ENCODE peak calls at places on chromosome 10, in five cellular contexts. K, V, A, Z and T are unnamed samples.

GRCh38 chr10:79923669-79924068 is 25.2 kb downstream of the SFTPD start:
- DNase-seq in A (no peak), V (no peak), K (no peak), Z (no peak), T (no peak)

GRCh38 chr10:122863216-122863615 is 16.2 kb downstream of the FAM24B start:
- DNase-seq in A (no peak), K (no peak), V (no peak), Z (no peak), T (no peak)

GRCh38 chr10:32981760-32982159 is 23.7 kb upstream of the ITGB1 start:
- DNase-seq in K (no peak), V (no peak), Z (no peak), A (peak; percentile 86), T (no peak)

GRCh38 chr10:113957013-113957412 is 86.7 kb upstream of the ADRB1 start:
- DNase-seq in A (no peak), V (no peak), K (no peak), Z (no peak), T (no peak)

GRCh38 chr10:116255931-116256748 is 16.9 kb downstream of the GFRA1 start:
- DNase-seq in A (no peak), Z (no peak), V (no peak), K (no peak), T (no peak)

GRCh38 chr10:44569193-44570091 is 184.5 kb upstream of the CXCL12 start:
- DNase-seq in Z (no peak), K (no peak), A (no peak), V (no peak), T (no peak)

GRCh38 chr10:117723343-117723742 is 180.8 kb downstream of the EMX2 start:
- DNase-seq in A (peak; percentile 3), V (no peak), K (no peak), Z (no peak), T (no peak)

GRCh38 chr10:26721561-26721960 is 24.1 kb downstream of the PDSS1 start:
- DNase-seq in K (peak; percentile 30), A (no peak), Z (no peak), V (no peak), T (no peak)

GRCh38 chr10:50577681-50578350 is 45.9 kb downstream of the SGMS1 start:
- DNase-seq in Z (no peak), V (no peak), K (no peak), A (no peak), T (no peak)

GRCh38 chr10:97573672-97574071 is 1.1 kb downstream of the ANKRD2 start:
- DNase-seq in A (no peak), Z (no peak), V (no peak), K (no peak), T (no peak)

GRCh38 chr10:103752680-103753248 is 102.6 kb downstream of the SH3PXD2A start:
- DNase-seq in K (peak; percentile 41), A (no peak), Z (no peak), V (no peak), T (no peak)

GRCh38 chr10:122157451-122157850 is 113.6 kb upstream of the BTBD16 start:
- DNase-seq in V (no peak), A (no peak), Z (no peak), K (no peak), T (no peak)

GRCh38 chr10:69213601-69214311 is 6.4 kb upstream of the HKDC1 start:
- DNase-seq in V (no peak), Z (no peak), K (no peak), A (no peak), T (no peak)

GRCh38 chr10:21519981-21520436 is 5.5 kb downstream of the SKIDA1 start:
- DNase-seq in K (no peak), A (no peak), Z (no peak), V (no peak), T (peak; percentile 76)

GRCh38 chr10:109992485-109992884 is 15.3 kb upstream of the ADD3 start:
- DNase-seq in Z (no peak), K (no peak), V (no peak), A (no peak), T (no peak)

GRCh38 chr10:110214380-110214826 is 7.0 kb downstream of the MXI1 start:
- DNase-seq in Z (no peak), A (no peak), K (no peak), V (no peak), T (no peak)

GRCh38 chr10:47403401-47404318 is 19.6 kb upstream of the ZNF488 start:
- DNase-seq in A (no peak), Z (no peak), K (no peak), V (no peak), T (no peak)

GRCh38 chr10:22630229-22631174 is 83.9 kb downstream of the PIP4K2A start:
- DNase-seq in V (no peak), Z (peak; percentile 62), K (no peak), A (peak; percentile 40), T (no peak)

GRCh38 chr10:59553127-59553649 is 156.5 kb downstream of the SLC16A9 start:
- DNase-seq in K (no peak), V (no peak), A (no peak), Z (no peak), T (no peak)

GRCh38 chr10:17445400-17445998 is 8.9 kb downstream of the ST8SIA6 start:
- DNase-seq in V (no peak), A (no peak), Z (no peak), K (no peak), T (no peak)

GRCh38 chr10:79069325-79070090 is 742 bp downstream of the ZMIZ1 start:
- DNase-seq in V (no peak), K (peak; percentile 56), Z (no peak), A (no peak), T (peak; percentile 81)

GRCh38 chr10:116667484-116667883 is 46.7 kb downstream of the PNLIPRP2 start:
- DNase-seq in V (no peak), K (no peak), Z (no peak), A (no peak), T (no peak)

GRCh38 chr10:21675157-21675796 is 141.2 kb downstream of the MLLT10 start:
- DNase-seq in A (peak; percentile 63), K (peak; percentile 28), V (peak; percentile 8), Z (no peak), T (no peak)

GRCh38 chr10:120186506-120186905 is 270.5 kb upstream of the PLPP4 start:
- DNase-seq in Z (no peak), A (no peak), K (no peak), V (no peak), T (no peak)

GRCh38 chr10:99854860-99855259 is 72.4 kb downstream of the ABCC2 start:
- DNase-seq in V (no peak), Z (no peak), A (peak; percentile 34), K (no peak), T (peak; percentile 17)

GRCh38 chr10:114648368-114648767 is 9.7 kb downstream of the ABLIM1 start:
- DNase-seq in K (no peak), Z (no peak), A (no peak), V (no peak), T (no peak)

GRCh38 chr10:126500185-126500584 is 111.9 kb upstream of the ADAM12 start:
- DNase-seq in Z (no peak), K (no peak), V (no peak), A (no peak), T (no peak)

GRCh38 chr10:101629781-101630419 is 41.8 kb downstream of the DPCD start:
- DNase-seq in V (no peak), K (no peak), A (no peak), Z (no peak), T (peak; percentile 93)

GRCh38 chr10:112981553-112981952 is 31.5 kb downstream of the TCF7L2 start:
- DNase-seq in Z (peak; percentile 43), K (peak; percentile 58), A (no peak), V (no peak), T (no peak)

GRCh38 chr10:33460461-33461294 is 126.2 kb upstream of the NRP1 start:
- DNase-seq in V (no peak), Z (no peak), K (no peak), A (no peak), T (no peak)

GRCh38 chr10:15775513-15775912 is 55.8 kb upstream of the ITGA8 start:
- DNase-seq in V (no peak), A (peak; percentile 60), Z (no peak), K (no peak), T (no peak)

GRCh38 chr10:13571541-13571940 is 15.2 kb upstream of the PRPF18 start:
- DNase-seq in K (no peak), V (no peak), A (no peak), Z (no peak), T (no peak)

GRCh38 chr10:126867567-126868365 is 37.5 kb upstream of the DOCK1 start:
- DNase-seq in V (no peak), K (no peak), Z (no peak), A (no peak), T (no peak)

GRCh38 chr10:18610517-18610916 is 40.9 kb downstream of the NSUN6 start:
- DNase-seq in K (no peak), V (no peak), Z (no peak), A (peak; percentile 44), T (no peak)

GRCh38 chr10:31017534-31018361 is 13.9 kb downstream of the ZNF438 start:
- DNase-seq in Z (no peak), K (no peak), A (no peak), V (no peak), T (peak; percentile 27)

GRCh38 chr10:129694633-129695356 is 227.8 kb downstream of the MGMT start:
- DNase-seq in Z (no peak), K (no peak), V (no peak), A (no peak), T (no peak)

GRCh38 chr10:54797636-54798395 is 3.2 kb downstream of the PCDH15 start:
- DNase-seq in A (peak; percentile 78), Z (no peak), V (no peak), K (no peak), T (no peak)

GRCh38 chr10:105291571-105291970 is 650.5 kb downstream of the SORCS3 start:
- DNase-seq in K (no peak), A (no peak), V (no peak), Z (no peak), T (no peak)

GRCh38 chr10:63977329-63977923 is 456.2 kb downstream of the REEP3 start:
- DNase-seq in Z (peak; percentile 53), K (peak; percentile 14), A (peak; percentile 66), V (peak; percentile 30), T (peak; percentile 54)